ENCODE peak calls at places on chromosomes 13 and 19, in ten cellular contexts. N is MM.1S, W is HFF-Myc, E is fibroblast of the aortic adventitia, I is Peyer's patch, T is esophagus squamous epithelium, P is Calu3, L is thoracic aorta, C is fibroblast of lung, R is epithelial cell of esophagus. J is an unnamed sample.

GRCh38 chr19:18274303-18274775 is at the start of gene IQCN:
- DNase-seq in L (no peak), E (peak; percentile 43), T (no peak), I (peak; percentile 86), N (no peak), W (no peak), C (peak; percentile 28), R (peak; percentile 55), P (peak; percentile 27), J (peak; percentile 48)

GRCh38 chr13:24925318-24926231 is 161.6 kb downstream of the RNF17 start:
- DNase-seq in P (no peak), L (no peak), N (no peak), T (no peak), R (no peak), W (no peak), I (peak; percentile 69), E (no peak), C (no peak), J (no peak)

GRCh38 chr19:377801-378581 is 31.0 kb downstream of the C2CD4C start:
- DNase-seq in P (no peak), E (no peak), L (no peak), W (no peak), T (no peak), I (no peak), R (no peak), N (no peak), C (no peak), J (peak; percentile 22)

GRCh38 chr13:94188173-94188869 is 291.2 kb downstream of the DCT start:
- DNase-seq in L (no peak), R (no peak), P (no peak), W (no peak), I (no peak), N (no peak), E (no peak), T (no peak), C (no peak), J (no peak)

GRCh38 chr19:40807147-40808020 is 8.4 kb downstream of the EGLN2 start:
- DNase-seq in P (peak; percentile 78), L (no peak), N (no peak), W (no peak), C (no peak), T (no peak), E (no peak), I (no peak), R (peak; percentile 43), J (no peak)

GRCh38 chr19:35068941-35069634 is 27.6 kb downstream of the HPN start:
- DNase-seq in I (no peak), R (no peak), W (no peak), C (no peak), N (no peak), T (no peak), E (no peak), L (no peak), P (no peak), J (no peak)

GRCh38 chr19:22199171-22199570 is 2.4 kb upstream of the ZNF676 start:
- DNase-seq in C (no peak), P (no peak), E (no peak), I (no peak), L (no peak), R (no peak), N (no peak), T (no peak), W (no peak), J (no peak)

GRCh38 chr19:8306235-8307054 is 1.7 kb downstream of the CD320 start:
- DNase-seq in W (no peak), R (no peak), I (peak; percentile 45), L (no peak), C (no peak), E (no peak), T (no peak), P (no peak), N (no peak), J (no peak)

GRCh38 chr19:9043524-9043923 is 33.3 kb upstream of the MUC16 start:
- DNase-seq in C (peak; percentile 51), T (no peak), L (no peak), E (no peak), P (no peak), N (no peak), R (no peak), W (no peak), I (no peak), J (no peak)

GRCh38 chr13:63706751-63707150 is 2291.1 kb upstream of the PCDH20 start:
- DNase-seq in E (no peak), W (no peak), L (no peak), N (no peak), T (no peak), I (no peak), C (no peak), R (no peak), P (no peak), J (no peak)
- TF ChIP-seq CTCF in E (no peak), W (no peak), L (no peak), N (no peak), T (no peak), I (no peak), C (no peak), R (no peak), P (no peak), J (no peak)

DNA sequence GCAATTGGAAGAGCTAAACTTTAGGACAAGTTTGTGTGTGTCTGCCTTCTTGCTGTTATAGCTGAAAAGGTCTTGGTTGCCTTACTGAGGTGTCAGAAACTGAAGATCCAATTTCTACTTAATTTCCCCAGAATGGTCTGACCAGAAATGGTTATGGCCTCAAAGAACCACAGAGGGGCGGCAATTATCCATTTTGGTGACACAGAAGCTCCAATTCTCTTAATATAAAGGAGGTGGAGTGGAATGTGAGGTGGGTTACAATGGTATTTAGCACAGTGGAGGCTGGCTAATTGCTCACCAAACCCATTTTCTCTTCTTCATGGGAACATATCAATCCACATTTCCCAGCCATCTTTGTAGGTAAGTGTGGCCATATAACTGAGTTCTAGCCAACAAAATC is 1157.2 kb downstream of the OLFM4 start:
- DNase-seq in L (no peak), W (no peak), P (no peak), E (no peak), T (no peak), I (no peak), R (peak; percentile 9), C (no peak), N (no peak), J (peak; percentile 1)
- TF ChIP-seq CTCF in L (no peak), W (no peak), P (no peak), E (no peak), T (no peak), I (no peak), R (peak; percentile 21), C (no peak), N (no peak), J (no peak)

GRCh38 chr13:45811891-45812583 is 39.5 kb downstream of the SIAH3 start:
- DNase-seq in W (no peak), R (peak; percentile 89), I (no peak), C (peak; percentile 15), T (no peak), P (no peak), N (no peak), L (no peak), E (no peak), J (peak; percentile 65)

GRCh38 chr13:45809810-45810394 is 41.7 kb downstream of the SIAH3 start:
- DNase-seq in R (no peak), I (no peak), P (no peak), T (no peak), E (no peak), C (no peak), N (peak; percentile 16), L (no peak), W (no peak), J (no peak)

GRCh38 chr13:45812599-45813372 is 38.8 kb downstream of the SIAH3 start:
- DNase-seq in T (no peak), C (no peak), W (no peak), E (no peak), I (no peak), P (no peak), L (no peak), R (peak; percentile 43), N (no peak), J (peak; percentile 60)

DNA sequence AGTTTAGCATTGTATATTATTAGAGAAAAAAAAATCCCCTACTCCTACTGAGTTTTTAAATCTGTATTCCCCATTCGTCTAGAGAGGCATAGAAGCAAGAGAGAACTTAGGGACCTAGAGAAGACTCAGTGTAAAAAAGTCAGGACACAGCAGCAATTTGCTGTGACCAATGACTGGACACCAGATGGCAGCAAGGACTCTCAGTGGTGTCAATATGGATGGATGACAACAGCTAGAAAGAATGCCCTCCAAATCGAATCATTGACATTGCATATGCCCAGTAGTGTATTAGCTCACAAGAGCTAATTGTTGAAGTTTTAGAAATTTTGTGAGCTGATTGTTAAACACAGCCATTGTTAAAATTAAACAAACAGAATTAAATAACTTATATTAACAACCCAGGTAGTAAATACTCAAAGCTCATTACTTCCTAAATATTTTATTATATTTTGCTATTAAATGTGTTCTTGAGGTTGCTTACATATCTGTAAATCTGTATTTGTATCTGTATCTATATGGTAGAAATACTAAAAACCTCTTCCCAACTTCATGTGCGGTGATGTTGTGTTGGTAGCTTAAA is 43.9 kb downstream of the SIAH3 start:
- DNase-seq in P (peak; percentile 50), W (no peak), T (no peak), L (no peak), C (peak; percentile 42), N (peak; percentile 35), I (peak; percentile 50), E (peak; percentile 46), R (peak; percentile 81), J (peak; percentile 78)
- TF ChIP-seq CTCF in P (peak; percentile 45), W (peak; percentile 33), T (peak; percentile 36), L (no peak), C (peak; percentile 35), N (peak; percentile 49), I (peak; percentile 31), E (peak; percentile 41), R (peak; percentile 90), J (peak; percentile 66)

GRCh38 chr13:45781553-45782326 is 69.8 kb downstream of the SIAH3 start:
- DNase-seq in L (peak; percentile 4), I (peak; percentile 54), W (no peak), C (peak; percentile 47), R (peak; percentile 47), E (peak; percentile 22), P (peak; percentile 5), T (no peak), N (no peak), J (peak; percentile 10)
- TF ChIP-seq CTCF in L (no peak), I (no peak), W (no peak), C (no peak), R (no peak), E (no peak), P (no peak), T (no peak), N (no peak), J (no peak)

GRCh38 chr19:49701271-49701786 is 10.4 kb downstream of the CPT1C start:
- DNase-seq in E (no peak), W (no peak), L (no peak), T (no peak), C (no peak), I (no peak), N (no peak), R (no peak), P (no peak), J (no peak)
- TF ChIP-seq CTCF in E (no peak), W (no peak), L (no peak), T (no peak), C (no peak), I (no peak), N (no peak), R (no peak), P (no peak), J (no peak)

GRCh38 chr13:106376411-106377112 is 158.9 kb downstream of the EFNB2 start:
- DNase-seq in T (no peak), C (peak; percentile 98), L (no peak), E (peak; percentile 82), P (peak; percentile 25), N (no peak), W (peak; percentile 90), I (no peak), R (peak; percentile 95), J (peak; percentile 98)
- TF ChIP-seq CTCF in T (no peak), C (no peak), L (no peak), E (no peak), P (no peak), N (no peak), W (no peak), I (no peak), R (no peak), J (peak; percentile 1)

GRCh38 chr13:74452176-74452575 is 318.0 kb upstream of the KLF12 start:
- DNase-seq in L (no peak), W (no peak), P (no peak), R (peak; percentile 91), I (no peak), C (peak; percentile 17), T (no peak), N (no peak), E (peak; percentile 58), J (peak; percentile 90)
- TF ChIP-seq CTCF in L (no peak), W (no peak), P (no peak), R (no peak), I (no peak), C (no peak), T (no peak), N (no peak), E (no peak), J (no peak)

J was measured in bronchial epithelial cell.